ENCODE peak calls at places on chromosomes 16 and 17, in four cellular contexts. Y is left ventricle myocardium inferior, Q is GM23248, O is endodermal cell. C is an unnamed sample. For H3K4me1, the result is how much of the 10 kb centered on the place peaks cover.

GRCh38 chr17:31565652-31566051 is 174.2 kb downstream of the RAB11FIP4 start:
- DNase-seq in Y (no peak), Q (no peak), O (no peak), C (no peak)

GRCh38 chr16:4402439-4403132 is 13.8 kb downstream of the CORO7 start:
- DNase-seq in Y (peak), Q (peak), O (peak), C (peak)

GRCh38 chr16:87581867-87582220 is 20.5 kb upstream of the JPH3 start:
- DNase-seq in Y (peak), Q (peak), O (no peak), C (no peak)

GRCh38 chr16:87201052-87201451 is 116.1 kb downstream of the C16orf95 start:
- DNase-seq in Y (peak), Q (peak), O (no peak), C (no peak)

GRCh38 chr16:75238853-75239371 is 12.5 kb downstream of the BCAR1 start:
- DNase-seq in Y (no peak), Q (peak), O (no peak), C (no peak)

GRCh38 chr17:42780816-42781638 is 617 bp downstream of the WNK4 start:
- DNase-seq in Y (no peak), Q (peak), O (peak), C (no peak)

GRCh38 chr16:70573451-70574121 is 50.0 kb downstream of the SF3B3 start:
- DNase-seq in Y (peak), Q (peak), O (no peak), C (no peak)

GRCh38 chr16:28549301-28549899 is 4.3 kb upstream of the SGF29 start:
- DNase-seq in Y (no peak), Q (peak), O (no peak), C (peak)

GRCh38 chr16:21524068-21524751 is 75.2 kb upstream of the METTL9 start:
- DNase-seq in Y (no peak), Q (peak), O (peak), C (no peak)

GRCh38 chr17:5584971-5585794 is 874 bp upstream of the NLRP1 start:
- DNase-seq in Y (peak), Q (peak), O (no peak), C (no peak)

GRCh38 chr17:14197582-14197981 is 39.1 kb downstream of the CDRT15 start:
- DNase-seq in Y (no peak), Q (no peak), O (no peak), C (peak)

GRCh38 chr17:44989552-44990138 is 21.5 kb upstream of the C1QL1 start:
- DNase-seq in Y (no peak), Q (no peak), O (peak), C (no peak)

GRCh38 chr17:80859004-80859941 is 132.4 kb upstream of the CHMP6 start:
- DNase-seq in Y (peak), Q (peak), O (peak), C (no peak)

GRCh38 chr17:4407851-4408250 is 25.9 kb upstream of the SPNS3 start:
- DNase-seq in Y (no peak), Q (peak), O (no peak), C (no peak)

GRCh38 chr16:80526418-80527061 is 14.3 kb upstream of the DYNLRB2 start:
- DNase-seq in Y (no peak), Q (peak), O (peak), C (peak)

GRCh38 chr16:6193718-6194117 is 1096.1 kb upstream of the EEF2KMT start:
- DNase-seq in Y (no peak), Q (peak), O (peak), C (no peak)

GRCh38 chr16:72894291-72895151 is 153.4 kb downstream of the ZFHX3 start:
- DNase-seq in Y (no peak), Q (no peak), O (no peak), C (no peak)

GRCh38 chr17:82754297-82755208 is 2.7 kb downstream of the TBCD start:
- DNase-seq in Y (no peak), Q (no peak), O (peak), C (no peak)

GRCh38 chr17:82751571-82752370 is at the start of gene TBCD:
- DNase-seq in Y (peak), Q (peak), O (peak), C (peak)

GRCh38 chr17:82753516-82753915 is 1.7 kb downstream of the TBCD start:
- DNase-seq in Y (no peak), Q (no peak), O (no peak), C (no peak)

GRCh38 chr17:82752371-82753200 is 721 bp downstream of the TBCD start:
- DNase-seq in Y (no peak), Q (peak), O (peak), C (no peak)

GRCh38 chr17:82753201-82753464 is 1.3 kb downstream of the TBCD start:
- DNase-seq in Y (no peak), Q (peak), O (peak), C (no peak)
- H3K4me3 ChIP-seq in Y (peak), Q (peak), O (peak), C (peak)

GRCh38 chr16:82772215-82772614 is 145.4 kb downstream of the CDH13 start:
- DNase-seq in Y (no peak), Q (no peak), O (no peak), C (no peak)
- H3K27ac ChIP-seq in Y (no peak), Q (no peak), O (no peak), C (no peak)

GRCh38 chr16:55497558-55497957 is 11.3 kb upstream of the LPCAT2 start:
- DNase-seq in Y (no peak), Q (no peak), O (peak), C (no peak)

GRCh38 chr16:55498101-55498500 is 10.8 kb upstream of the LPCAT2 start:
- DNase-seq in Y (no peak), Q (no peak), O (peak), C (no peak)

GRCh38 chr16:55496509-55497145 is 12.2 kb upstream of the LPCAT2 start:
- DNase-seq in Y (no peak), Q (no peak), O (peak), C (no peak)

GRCh38 chr16:55494994-55495421 is 13.9 kb upstream of the LPCAT2 start:
- DNase-seq in Y (no peak), Q (peak), O (peak), C (no peak)

DNA sequence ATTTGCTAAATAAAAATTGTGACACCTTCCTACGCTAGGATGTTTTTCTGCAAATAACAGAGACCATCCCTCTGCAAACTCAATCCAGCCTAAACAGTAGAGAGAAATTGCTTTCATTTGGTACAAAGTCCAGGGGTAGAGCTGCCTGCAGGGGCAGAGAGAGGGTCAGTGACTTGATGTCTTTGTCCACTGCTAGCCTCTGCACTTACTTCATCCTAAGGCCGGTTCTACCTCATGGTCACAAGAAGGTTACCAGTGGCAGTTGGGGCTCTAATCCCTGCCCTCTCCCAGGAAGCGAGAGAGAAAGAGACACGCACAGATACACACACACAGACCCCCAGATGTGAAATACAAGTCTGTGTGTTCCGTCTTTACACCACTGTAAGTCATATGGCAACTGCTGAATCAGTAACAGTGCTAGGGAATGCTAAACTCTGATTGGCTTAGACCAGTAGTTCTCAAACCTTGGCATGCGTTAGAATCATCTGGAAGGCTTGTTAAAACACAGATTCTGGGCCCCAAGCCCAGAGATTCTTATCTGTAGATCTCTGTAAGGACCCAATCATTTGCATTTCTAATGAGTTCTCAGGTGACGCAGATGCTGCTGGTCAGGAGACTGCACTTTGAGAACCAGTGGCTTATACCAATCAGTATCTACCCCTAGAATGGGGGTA is 13.1 kb upstream of the LPCAT2 start:
- DNase-seq in Y (no peak), Q (peak), O (peak), C (no peak)
- H3K4me1 ChIP-seq in Y (half or more), Q (half or more), O (under half), C (under half)

GRCh38 chr17:82046903-82047302 is 4.7 kb downstream of the RFNG start:
- DNase-seq in Y (no peak), Q (no peak), O (no peak), C (no peak)
- H3K4me3 ChIP-seq in Y (no peak), Q (no peak), O (no peak), C (no peak)

DNA sequence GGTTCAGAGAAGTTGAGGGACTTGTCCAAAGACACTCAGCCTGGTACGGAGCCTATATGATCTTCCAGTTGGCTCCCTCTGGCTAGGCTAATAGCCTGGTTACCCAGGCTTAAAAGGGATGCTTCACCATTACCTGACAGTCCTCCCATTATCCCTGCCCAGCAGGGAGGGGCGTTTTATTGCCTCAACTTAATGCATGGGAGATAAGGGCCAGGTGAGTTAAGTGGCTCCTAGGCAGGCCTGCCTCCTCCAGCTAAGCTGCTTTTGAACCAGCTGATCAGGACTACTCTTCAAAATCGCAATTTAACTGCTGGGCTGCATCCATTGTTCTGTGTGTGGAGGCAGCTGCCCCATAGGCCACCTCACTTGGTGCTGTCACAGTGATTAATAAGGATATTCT is 27.9 kb downstream of the SMPD3 start:
- DNase-seq in Y (no peak), Q (no peak), O (peak), C (no peak)
- H3K27ac ChIP-seq in Y (no peak), Q (no peak), O (no peak), C (no peak)